ENCODE peak calls at places on chromosomes 5 and 9, in six cellular contexts. W, T, O, D, K and P are unnamed samples.

GRCh38 chr5:154388842-154389241 is 57.0 kb upstream of the SAP30L start:
- DNase-seq in W (no peak), T (no peak), O (no peak), D (no peak), K (no peak), P (no peak)

GRCh38 chr9:92749071-92749933 is 15.3 kb downstream of the BICD2 start:
- DNase-seq in W (no peak), T (no peak), O (no peak), D (no peak), K (no peak), P (no peak)

GRCh38 chr9:100549048-100549447 is 28.8 kb upstream of the CAVIN4 start:
- DNase-seq in W (no peak), T (no peak), O (no peak), D (no peak), K (no peak), P (no peak)

GRCh38 chr5:170353011-170353890 is 35.9 kb downstream of the KCNMB1 start:
- DNase-seq in W (no peak), T (no peak), O (no peak), D (no peak), K (no peak), P (no peak)

GRCh38 chr5:55364537-55365055 is 56.8 kb downstream of the MTREX start:
- DNase-seq in W (no peak), T (no peak), O (no peak), D (no peak), K (no peak), P (no peak)

GRCh38 chr9:125472926-125473701 is 211.5 kb downstream of the GAPVD1 start:
- DNase-seq in W (peak), T (no peak), O (no peak), D (peak), K (no peak), P (no peak)

GRCh38 chr5:101424530-101425175 is 521.6 kb upstream of the ST8SIA4 start:
- DNase-seq in W (no peak), T (no peak), O (no peak), D (no peak), K (no peak), P (no peak)

GRCh38 chr9:135865531-135865930 is 41.8 kb downstream of the CAMSAP1 start:
- DNase-seq in W (no peak), T (no peak), O (no peak), D (no peak), K (no peak), P (no peak)

GRCh38 chr5:142432961-142433360 is 108.1 kb upstream of the SPRY4 start:
- DNase-seq in W (no peak), T (no peak), O (peak), D (no peak), K (peak), P (peak)

GRCh38 chr9:90868555-90868954 is 66.9 kb downstream of the SYK start:
- DNase-seq in W (no peak), T (no peak), O (no peak), D (peak), K (no peak), P (no peak)

GRCh38 chr9:81174023-81174422 is 515.3 kb downstream of the TLE1 start:
- DNase-seq in W (no peak), T (no peak), O (no peak), D (no peak), K (no peak), P (no peak)

GRCh38 chr9:97521576-97522333 is 20.3 kb downstream of the TMOD1 start:
- DNase-seq in W (no peak), T (no peak), O (no peak), D (no peak), K (no peak), P (no peak)

GRCh38 chr9:118023649-118024048 is 319.4 kb downstream of the TLR4 start:
- DNase-seq in W (no peak), T (no peak), O (no peak), D (no peak), K (no peak), P (no peak)

GRCh38 chr9:82670726-82671125 is 392.2 kb downstream of the RASEF start:
- DNase-seq in W (no peak), T (no peak), O (no peak), D (no peak), K (no peak), P (no peak)

GRCh38 chr5:12114075-12114474 is 209.8 kb upstream of the CTNND2 start:
- DNase-seq in W (no peak), T (no peak), O (no peak), D (no peak), K (no peak), P (no peak)

GRCh38 chr5:175098301-175098700 is 345.7 kb downstream of the DRD1 start:
- DNase-seq in W (no peak), T (no peak), O (no peak), D (no peak), K (no peak), P (no peak)

GRCh38 chr9:114300153-114300845 is 22.6 kb upstream of the ORM1 start:
- DNase-seq in W (no peak), T (no peak), O (no peak), D (no peak), K (no peak), P (no peak)

GRCh38 chr5:73135429-73136276 is 15.3 kb downstream of the TMEM171 start:
- DNase-seq in W (peak), T (no peak), O (no peak), D (peak), K (no peak), P (no peak)

GRCh38 chr5:144142030-144142825 is 28.2 kb downstream of the YIPF5 start:
- DNase-seq in W (peak), T (no peak), O (no peak), D (peak), K (no peak), P (no peak)

GRCh38 chr9:2216591-2216990 is 201.4 kb downstream of the SMARCA2 start:
- DNase-seq in W (no peak), T (no peak), O (no peak), D (no peak), K (no peak), P (no peak)

GRCh38 chr9:70589571-70590263 is 175.3 kb upstream of the KLF9 start:
- DNase-seq in W (no peak), T (no peak), O (no peak), D (no peak), K (no peak), P (no peak)

GRCh38 chr5:14322437-14323187 is 179.5 kb downstream of the TRIO start:
- DNase-seq in W (no peak), T (no peak), O (no peak), D (no peak), K (no peak), P (no peak)

GRCh38 chr5:1318659-1319251 is 23.9 kb upstream of the TERT start:
- DNase-seq in W (no peak), T (no peak), O (no peak), D (no peak), K (no peak), P (no peak)

GRCh38 chr9:126893079-126893478 is 21.5 kb upstream of the RALGPS1 start:
- DNase-seq in W (no peak), T (no peak), O (no peak), D (no peak), K (no peak), P (no peak)

GRCh38 chr9:124297553-124297905 is 39.8 kb downstream of the NEK6 start:
- DNase-seq in W (peak), T (no peak), O (no peak), D (peak), K (no peak), P (no peak)

GRCh38 chr9:16992138-16992537 is 121.7 kb upstream of the BNC2 start:
- DNase-seq in W (no peak), T (no peak), O (no peak), D (no peak), K (no peak), P (no peak)

GRCh38 chr5:91541696-91542095 is 158.6 kb upstream of the ARRDC3 start:
- DNase-seq in W (no peak), T (no peak), O (no peak), D (no peak), K (no peak), P (no peak)

GRCh38 chr9:125255781-125256391 is 5.7 kb upstream of the GAPVD1 start:
- DNase-seq in W (no peak), T (no peak), O (no peak), D (no peak), K (no peak), P (no peak)

GRCh38 chr5:181188700-181189362 is 16.2 kb downstream of the TRIM7 start:
- DNase-seq in W (no peak), T (peak), O (peak), D (peak), K (peak), P (peak)

GRCh38 chr5:176862330-176862995 is 36.7 kb downstream of the HK3 start:
- DNase-seq in W (no peak), T (no peak), O (no peak), D (no peak), K (no peak), P (no peak)

GRCh38 chr5:169299146-169299545 is 1.8 kb downstream of the SLIT3 start:
- DNase-seq in W (no peak), T (no peak), O (no peak), D (no peak), K (no peak), P (no peak)

GRCh38 chr5:159515909-159516415 is 185.7 kb upstream of the IL12B start:
- DNase-seq in W (peak), T (peak), O (peak), D (peak), K (peak), P (peak)

GRCh38 chr5:36392818-36393217 is 91.1 kb upstream of the RANBP3L start:
- DNase-seq in W (no peak), T (no peak), O (no peak), D (no peak), K (no peak), P (no peak)

GRCh38 chr5:140633081-140633471 is at the start of gene CD14:
- DNase-seq in W (peak), T (no peak), O (no peak), D (peak), K (no peak), P (no peak)

GRCh38 chr5:107370569-107370968 is 300.2 kb downstream of the EFNA5 start:
- DNase-seq in W (no peak), T (no peak), O (no peak), D (no peak), K (no peak), P (no peak)

GRCh38 chr9:88312517-88313103 is 75.6 kb upstream of the SPIN1 start:
- DNase-seq in W (no peak), T (no peak), O (no peak), D (no peak), K (no peak), P (no peak)

GRCh38 chr5:45694255-45694834 is 1.8 kb downstream of the HCN1 start:
- DNase-seq in W (no peak), T (no peak), O (no peak), D (no peak), K (no peak), P (no peak)

GRCh38 chr5:180807654-180808414 is 5.2 kb upstream of the MGAT1 start:
- DNase-seq in W (no peak), T (no peak), O (no peak), D (no peak), K (no peak), P (no peak)

GRCh38 chr5:121962943-121963342 is 1.2 kb downstream of the SRFBP1 start:
- DNase-seq in W (no peak), T (no peak), O (no peak), D (no peak), K (no peak), P (no peak)

GRCh38 chr9:128940271-128940921 is 7.0 kb downstream of the DOLK start:
- DNase-seq in W (no peak), T (no peak), O (no peak), D (no peak), K (no peak), P (no peak)